ENCODE peak calls at places on chromosomes 2 and 18, in six cellular contexts. T is left ventricle myocardium inferior; X is mammary epithelial cell; K is colonic mucosa; W is OCI-LY7; A is CD8-positive, alpha-beta T cell. P is an unnamed sample.

GRCh38 chr2:29281585-29281984 is 166.4 kb downstream of the CLIP4 start:
- DNase-seq in T (no peak), X (peak), K (no peak), W (no peak), A (no peak), P (peak)

GRCh38 chr2:217421834-217422233 is 562.0 kb upstream of the TNP1 start:
- DNase-seq in T (no peak), X (no peak), K (no peak), W (no peak), A (no peak), P (no peak)

GRCh38 chr2:25851740-25852503 is 26.4 kb downstream of the ASXL2 start:
- DNase-seq in T (no peak), X (peak), K (peak), W (peak), A (peak), P (peak)

GRCh38 chr2:236352761-236353593 is 88.8 kb upstream of the ASB18 start:
- DNase-seq in T (no peak), X (peak), K (no peak), W (peak), A (peak), P (peak)

GRCh38 chr2:236548179-236548918 is 21.3 kb upstream of the ACKR3 start:
- DNase-seq in T (no peak), X (no peak), K (no peak), W (no peak), A (no peak), P (peak)

GRCh38 chr2:170088776-170089175 is 89.2 kb upstream of the MYO3B start:
- DNase-seq in T (no peak), X (no peak), K (no peak), W (no peak), A (no peak), P (peak)

GRCh38 chr2:106143495-106144215 is 50.4 kb downstream of the UXS1 start:
- DNase-seq in T (no peak), X (peak), K (no peak), W (no peak), A (no peak), P (no peak)

GRCh38 chr2:58032751-58033055 is 13.9 kb upstream of the VRK2 start:
- DNase-seq in T (no peak), X (no peak), K (no peak), W (no peak), A (no peak), P (peak)

GRCh38 chr2:96695602-96696001 is 44.3 kb downstream of the LMAN2L start:
- DNase-seq in T (no peak), X (no peak), K (no peak), W (peak), A (no peak), P (no peak)

GRCh38 chr18:36843199-36843598 is 14.3 kb downstream of the KIAA1328 start:
- DNase-seq in T (no peak), X (no peak), K (no peak), W (no peak), A (no peak), P (no peak)

GRCh38 chr2:14011186-14011585 is 621.3 kb upstream of the LRATD1 start:
- DNase-seq in T (no peak), X (no peak), K (no peak), W (no peak), A (no peak), P (peak)

GRCh38 chr2:53445376-53446072 is 322.1 kb upstream of the CHAC2 start:
- DNase-seq in T (no peak), X (peak), K (no peak), W (no peak), A (no peak), P (peak)

GRCh38 chr2:12486205-12487118 is 230.3 kb upstream of the TRIB2 start:
- DNase-seq in T (no peak), X (peak), K (no peak), W (no peak), A (no peak), P (no peak)

GRCh38 chr2:155908567-155908966 is 424.0 kb downstream of the NR4A2 start:
- DNase-seq in T (no peak), X (peak), K (no peak), W (no peak), A (no peak), P (no peak)

GRCh38 chr2:106107509-106108131 is 86.5 kb downstream of the UXS1 start:
- DNase-seq in T (no peak), X (peak), K (no peak), W (no peak), A (no peak), P (no peak)

GRCh38 chr2:102736174-102736606 is 25.6 kb upstream of the TMEM182 start:
- DNase-seq in T (no peak), X (peak), K (peak), W (peak), A (no peak), P (no peak)

GRCh38 chr2:24970483-24971299 is 1.1 kb downstream of the DNAJC27 start:
- DNase-seq in T (no peak), X (peak), K (peak), W (no peak), A (no peak), P (peak)

GRCh38 chr2:111694690-111695089 is 189.3 kb downstream of the ANAPC1 start:
- DNase-seq in T (no peak), X (peak), K (no peak), W (no peak), A (no peak), P (peak)

GRCh38 chr2:236174608-236175001 is 6.4 kb upstream of the GBX2 start:
- DNase-seq in T (no peak), X (no peak), K (no peak), W (no peak), A (no peak), P (no peak)

GRCh38 chr2:8520791-8521344 is 161.0 kb upstream of the ID2 start:
- DNase-seq in T (no peak), X (no peak), K (no peak), W (peak), A (no peak), P (no peak)

GRCh38 chr18:23456835-23457234 is 3.7 kb downstream of the RIOK3 start:
- DNase-seq in T (no peak), X (no peak), K (no peak), W (no peak), A (no peak), P (no peak)

GRCh38 chr2:183678908-183679307 is 554.7 kb downstream of the NUP35 start:
- DNase-seq in T (no peak), X (no peak), K (no peak), W (no peak), A (no peak), P (no peak)

GRCh38 chr18:47150824-47151366 is 595 bp upstream of the HDHD2 start:
- DNase-seq in T (no peak), X (no peak), K (peak), W (no peak), A (no peak), P (no peak)

GRCh38 chr2:238255146-238255545 is 15.3 kb upstream of the HES6 start:
- DNase-seq in T (no peak), X (no peak), K (no peak), W (no peak), A (no peak), P (no peak)

GRCh38 chr2:148642891-148643416 is 1.6 kb upstream of the EPC2 start:
- DNase-seq in T (no peak), X (peak), K (peak), W (no peak), A (no peak), P (peak)

GRCh38 chr2:148643421-148643820 is 1.1 kb upstream of the EPC2 start:
- DNase-seq in T (no peak), X (peak), K (no peak), W (no peak), A (no peak), P (no peak)

GRCh38 chr2:148642112-148642744 is 2.3 kb upstream of the EPC2 start:
- DNase-seq in T (no peak), X (no peak), K (no peak), W (no peak), A (no peak), P (no peak)

GRCh38 chr2:148643998-148644884 is at the start of gene EPC2:
- DNase-seq in T (peak), X (peak), K (peak), W (peak), A (peak), P (peak)

GRCh38 chr2:148640767-148641166 is 3.8 kb upstream of the EPC2 start:
- DNase-seq in T (no peak), X (no peak), K (no peak), W (no peak), A (no peak), P (peak)
- TF ChIP-seq CTCF in T (peak), X (peak), K (no peak), W (peak), A (no peak), P (no peak)

GRCh38 chr2:36615214-36615613 is 17.2 kb upstream of the FEZ2 start:
- DNase-seq in T (no peak), X (no peak), K (no peak), W (no peak), A (no peak), P (no peak)
- H3K27ac ChIP-seq in T (no peak), X (no peak), K (no peak), W (no peak), A (no peak), P (no peak)

GRCh38 chr2:100596465-100596864 is 33.7 kb downstream of the PDCL3 start:
- DNase-seq in T (no peak), X (no peak), K (no peak), W (no peak), A (no peak), P (no peak)
- H3K4me3 ChIP-seq in T (no peak), X (no peak), K (no peak), W (no peak), A (no peak), P (no peak)

GRCh38 chr2:158610059-158610458 is 153.3 kb downstream of the PKP4 start:
- DNase-seq in T (no peak), X (no peak), K (no peak), W (no peak), A (no peak), P (no peak)
- TF ChIP-seq CTCF in T (no peak), X (no peak), K (no peak), W (no peak), A (no peak), P (no peak)

DNA sequence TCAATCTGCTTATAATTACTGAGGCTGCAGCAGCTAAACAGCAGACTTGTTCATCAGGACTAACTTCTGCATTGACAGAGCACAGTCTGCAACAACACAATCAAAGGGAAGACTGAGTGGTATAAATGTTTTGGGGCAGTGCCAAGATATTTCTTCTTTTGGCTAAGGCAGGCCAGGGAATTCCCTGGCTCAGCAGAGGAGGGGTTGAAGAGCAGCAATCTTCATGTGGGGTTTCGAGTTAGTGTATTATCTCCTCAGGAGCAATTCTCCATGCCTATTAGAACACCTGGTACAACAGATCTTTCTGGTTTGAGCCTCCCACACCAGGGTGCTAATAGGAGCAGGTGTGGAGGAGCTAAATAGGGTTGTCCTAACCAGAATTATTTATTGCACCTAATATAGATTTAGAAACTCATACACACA is 103.0 kb upstream of the STK17B start:
- DNase-seq in T (no peak), X (peak), K (peak), W (peak), A (no peak), P (peak)
- H3K27ac ChIP-seq in T (peak), X (no peak), K (peak), W (peak), A (peak), P (no peak)

DNA sequence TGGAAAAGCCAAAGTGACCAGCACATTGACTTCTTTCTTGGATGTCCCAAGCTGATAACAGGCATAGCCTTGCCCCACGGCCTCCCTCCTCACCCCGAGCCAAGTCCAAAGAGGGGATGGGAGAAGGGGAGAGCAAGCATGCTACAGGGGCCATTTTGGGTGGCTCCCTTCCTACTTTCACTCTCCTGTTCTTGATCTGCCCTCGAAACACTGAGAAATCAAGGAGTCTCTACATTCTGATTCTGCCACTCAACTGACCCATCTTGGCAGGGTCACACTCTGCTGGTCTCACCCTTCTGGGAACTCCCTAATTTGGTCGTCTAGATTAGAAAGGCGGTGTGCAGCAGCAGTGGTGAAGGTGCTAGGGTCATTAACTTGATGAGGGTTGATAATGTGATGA is 47.9 kb upstream of the PKDCC start:
- DNase-seq in T (no peak), X (no peak), K (no peak), W (no peak), A (no peak), P (no peak)
- H3K4me3 ChIP-seq in T (no peak), X (no peak), K (no peak), W (no peak), A (no peak), P (no peak)

DNA sequence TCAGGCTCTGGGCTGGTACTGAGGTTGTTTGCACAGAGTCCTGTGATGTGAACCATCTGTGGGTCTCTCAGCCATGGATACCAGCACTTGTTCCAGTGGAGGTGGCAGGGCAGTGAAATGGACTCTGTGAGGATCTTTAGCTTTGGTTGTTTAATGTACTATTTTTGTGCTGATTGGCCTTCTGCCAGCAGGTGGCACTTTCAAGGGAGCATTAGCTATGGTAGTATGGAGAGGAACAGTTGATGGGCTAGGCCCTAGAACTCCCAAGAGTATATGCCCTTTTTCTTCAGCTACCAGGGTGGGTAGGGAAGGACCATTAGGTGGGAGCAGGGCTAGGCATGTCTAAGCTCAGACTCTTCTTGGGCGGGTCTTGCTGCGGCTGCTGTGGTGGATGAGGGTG is 257.0 kb upstream of the GYPC start:
- DNase-seq in T (no peak), X (no peak), K (no peak), W (peak), A (no peak), P (no peak)
- TF ChIP-seq CTCF in T (no peak), X (no peak), K (no peak), W (peak), A (no peak), P (no peak)

DNA sequence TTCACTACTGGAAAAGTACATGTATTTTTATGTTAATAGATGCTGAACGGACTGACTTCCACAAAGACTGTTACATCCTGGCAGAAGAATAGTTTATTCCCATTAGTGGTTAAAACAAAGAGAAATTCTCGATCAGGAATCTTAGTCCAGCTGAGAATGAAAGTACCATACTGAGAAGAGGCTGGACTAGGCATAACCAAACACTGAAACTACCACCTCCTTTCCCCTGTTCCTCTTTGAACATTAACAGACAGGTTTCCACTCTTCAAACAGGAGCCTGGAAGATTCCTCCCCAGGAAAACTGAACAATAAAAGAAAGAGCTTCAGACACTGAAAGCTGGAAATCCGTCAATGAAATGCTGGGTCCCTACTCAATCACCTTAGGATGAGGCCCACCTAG is 25.8 kb downstream of the LDAH start:
- DNase-seq in T (no peak), X (no peak), K (no peak), W (no peak), A (no peak), P (no peak)
- H3K27ac ChIP-seq in T (no peak), X (no peak), K (no peak), W (no peak), A (no peak), P (no peak)

DNA sequence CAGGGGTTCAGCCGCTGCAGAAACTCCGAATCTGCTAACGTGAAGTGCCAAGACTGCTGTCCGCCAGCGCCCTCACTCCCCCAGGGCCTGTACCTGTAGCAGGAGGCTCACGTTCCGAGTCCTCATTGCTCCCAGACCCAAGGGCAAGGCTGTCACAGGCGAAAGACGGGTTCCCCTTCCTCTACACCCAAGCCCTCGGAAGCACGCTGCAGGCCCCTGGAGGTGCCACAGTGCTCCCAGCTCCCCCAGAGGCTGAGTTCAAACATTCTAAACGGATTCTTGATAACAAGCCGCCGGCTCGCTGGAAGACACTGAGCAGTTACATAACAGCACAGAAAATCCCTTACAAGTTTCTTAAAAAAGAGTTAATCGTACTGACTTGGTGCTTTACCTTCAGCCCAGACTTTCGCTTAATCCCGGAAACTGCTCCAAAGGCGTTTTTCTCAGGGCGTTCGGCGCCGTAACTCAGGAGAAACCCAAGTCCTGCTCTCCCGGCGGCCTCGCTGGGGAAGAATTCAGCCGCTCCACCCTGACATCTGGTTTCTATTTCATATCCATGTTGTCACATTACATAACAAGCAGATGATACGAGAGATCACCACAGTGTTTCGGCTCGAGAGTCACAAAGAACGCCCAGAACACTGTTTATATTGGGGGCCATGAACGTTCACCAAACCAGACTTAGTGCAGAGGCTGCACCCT is 92.0 kb downstream of the HDAC4 start:
- DNase-seq in T (peak), X (no peak), K (no peak), W (no peak), A (no peak), P (peak)
- H3K4me3 ChIP-seq in T (peak), X (no peak), K (peak), W (no peak), A (no peak), P (peak)